ENCODE peak calls at places on chromosome 22, in seven cellular contexts. One of them, this sample, is unnamed.

GRCh38 chr22:34878996-34879395 is 187.0 kb upstream of the ISX start:
- DNase-seq in prostate gland: no peak
- DNase-seq in hippocampal formation: no peak
- DNase-seq in upper lobe of right lung: no peak
- DNase-seq in activated CD4-positive, alpha-beta T cell treated with anti-CD3 and anti-CD28 coated beads for 24 hours: no peak
- DNase-seq in GM12891: no peak
- DNase-seq in psoas muscle: no peak
- DNase-seq in this sample: no peak

GRCh38 chr22:49934891-49935557 is 16.6 kb downstream of the CRELD2 start:
- DNase-seq in prostate gland: peak
- DNase-seq in hippocampal formation: peak
- DNase-seq in upper lobe of right lung: peak
- DNase-seq in activated CD4-positive, alpha-beta T cell treated with anti-CD3 and anti-CD28 coated beads for 24 hours: peak
- DNase-seq in GM12891: peak
- DNase-seq in psoas muscle: peak
- DNase-seq in this sample: peak

GRCh38 chr22:45349916-45350315 is 40.2 kb downstream of the FAM118A start:
- DNase-seq in prostate gland: no peak
- DNase-seq in hippocampal formation: no peak
- DNase-seq in upper lobe of right lung: no peak
- DNase-seq in activated CD4-positive, alpha-beta T cell treated with anti-CD3 and anti-CD28 coated beads for 24 hours: no peak
- DNase-seq in GM12891: no peak
- DNase-seq in psoas muscle: no peak
- DNase-seq in this sample: no peak

GRCh38 chr22:26555478-26555877 is 34.5 kb downstream of the TPST2 start:
- DNase-seq in prostate gland: no peak
- DNase-seq in hippocampal formation: no peak
- DNase-seq in upper lobe of right lung: no peak
- DNase-seq in activated CD4-positive, alpha-beta T cell treated with anti-CD3 and anti-CD28 coated beads for 24 hours: no peak
- DNase-seq in GM12891: no peak
- DNase-seq in psoas muscle: no peak
- DNase-seq in this sample: no peak

GRCh38 chr22:22394589-22394988 is 114.0 kb downstream of the ZNF280B start:
- DNase-seq in prostate gland: no peak
- DNase-seq in hippocampal formation: no peak
- DNase-seq in upper lobe of right lung: no peak
- DNase-seq in activated CD4-positive, alpha-beta T cell treated with anti-CD3 and anti-CD28 coated beads for 24 hours: no peak
- DNase-seq in GM12891: no peak
- DNase-seq in psoas muscle: no peak
- DNase-seq in this sample: no peak

GRCh38 chr22:23404689-23405365 is 175.3 kb downstream of the IGLL1 start:
- DNase-seq in prostate gland: no peak
- DNase-seq in hippocampal formation: no peak
- DNase-seq in upper lobe of right lung: no peak
- DNase-seq in activated CD4-positive, alpha-beta T cell treated with anti-CD3 and anti-CD28 coated beads for 24 hours: no peak
- DNase-seq in GM12891: no peak
- DNase-seq in psoas muscle: no peak
- DNase-seq in this sample: no peak

GRCh38 chr22:23712256-23712655 is 21.4 kb downstream of the RGL4 start:
- DNase-seq in prostate gland: no peak
- DNase-seq in hippocampal formation: no peak
- DNase-seq in upper lobe of right lung: no peak
- DNase-seq in activated CD4-positive, alpha-beta T cell treated with anti-CD3 and anti-CD28 coated beads for 24 hours: no peak
- DNase-seq in GM12891: no peak
- DNase-seq in psoas muscle: no peak
- DNase-seq in this sample: no peak

GRCh38 chr22:45995405-45996101 is 18.6 kb upstream of the WNT7B start:
- DNase-seq in prostate gland: no peak
- DNase-seq in hippocampal formation: no peak
- DNase-seq in upper lobe of right lung: peak
- DNase-seq in activated CD4-positive, alpha-beta T cell treated with anti-CD3 and anti-CD28 coated beads for 24 hours: no peak
- DNase-seq in GM12891: no peak
- DNase-seq in psoas muscle: peak
- DNase-seq in this sample: no peak

GRCh38 chr22:50301581-50301991 is 5.9 kb downstream of the PLXNB2 start:
- DNase-seq in prostate gland: no peak
- DNase-seq in hippocampal formation: no peak
- DNase-seq in upper lobe of right lung: no peak
- DNase-seq in activated CD4-positive, alpha-beta T cell treated with anti-CD3 and anti-CD28 coated beads for 24 hours: no peak
- DNase-seq in GM12891: no peak
- DNase-seq in psoas muscle: no peak
- DNase-seq in this sample: no peak